ENCODE peak calls at places on chromosomes 1 and 21, in seven cellular contexts. One of them, this sample, is unnamed.

GRCh38 chr21:32777269-32777668 is 5.7 kb upstream of the PAXBP1 start:
- DNase-seq in kidney tubule cell: no peak
- DNase-seq in GM12878: no peak
- DNase-seq in cortex of kidney: no peak
- DNase-seq in activated naive CD4-positive, alpha-beta T cell treated with anti-CD3 and anti-CD28 coated beads, Interleukin-2, amount 50 U/mL, for 72 hours: no peak
- DNase-seq in effector memory CD4-positive, alpha-beta T cell: no peak
- DNase-seq in mesothelial cell of epicardium: no peak
- DNase-seq in this sample: no peak

GRCh38 chr1:112439592-112439991 is 43.6 kb downstream of the CTTNBP2NL start:
- DNase-seq in kidney tubule cell: no peak
- DNase-seq in GM12878: no peak
- DNase-seq in cortex of kidney: no peak
- DNase-seq in activated naive CD4-positive, alpha-beta T cell treated with anti-CD3 and anti-CD28 coated beads, Interleukin-2, amount 50 U/mL, for 72 hours: no peak
- DNase-seq in effector memory CD4-positive, alpha-beta T cell: no peak
- DNase-seq in mesothelial cell of epicardium: no peak
- DNase-seq in this sample: no peak

GRCh38 chr1:3021801-3022401 is 634 bp downstream of the ACTRT2 start:
- DNase-seq in kidney tubule cell: no peak
- DNase-seq in GM12878: no peak
- DNase-seq in cortex of kidney: no peak
- DNase-seq in activated naive CD4-positive, alpha-beta T cell treated with anti-CD3 and anti-CD28 coated beads, Interleukin-2, amount 50 U/mL, for 72 hours: no peak
- DNase-seq in effector memory CD4-positive, alpha-beta T cell: no peak
- DNase-seq in mesothelial cell of epicardium: no peak
- DNase-seq in this sample: no peak

GRCh38 chr1:25817840-25818501 is 1.8 kb upstream of the MTFR1L start:
- DNase-seq in kidney tubule cell: peak; percentile 24
- DNase-seq in GM12878: no peak
- DNase-seq in cortex of kidney: no peak
- DNase-seq in activated naive CD4-positive, alpha-beta T cell treated with anti-CD3 and anti-CD28 coated beads, Interleukin-2, amount 50 U/mL, for 72 hours: no peak
- DNase-seq in effector memory CD4-positive, alpha-beta T cell: no peak
- DNase-seq in mesothelial cell of epicardium: no peak
- DNase-seq in this sample: no peak

GRCh38 chr1:156504062-156504813 is 3.7 kb upstream of the MEF2D start:
- DNase-seq in kidney tubule cell: peak; percentile 39
- DNase-seq in GM12878: no peak
- DNase-seq in cortex of kidney: no peak
- DNase-seq in activated naive CD4-positive, alpha-beta T cell treated with anti-CD3 and anti-CD28 coated beads, Interleukin-2, amount 50 U/mL, for 72 hours: no peak
- DNase-seq in effector memory CD4-positive, alpha-beta T cell: no peak
- DNase-seq in mesothelial cell of epicardium: no peak
- DNase-seq in this sample: peak; percentile 13

GRCh38 chr1:15286452-15286851 is 39.4 kb downstream of the FHAD1 start:
- DNase-seq in kidney tubule cell: no peak
- DNase-seq in GM12878: no peak
- DNase-seq in cortex of kidney: no peak
- DNase-seq in activated naive CD4-positive, alpha-beta T cell treated with anti-CD3 and anti-CD28 coated beads, Interleukin-2, amount 50 U/mL, for 72 hours: peak; percentile 30
- DNase-seq in effector memory CD4-positive, alpha-beta T cell: no peak
- DNase-seq in mesothelial cell of epicardium: no peak
- DNase-seq in this sample: no peak

GRCh38 chr1:222373831-222374603 is 173.9 kb downstream of the HHIPL2 start:
- DNase-seq in kidney tubule cell: no peak
- DNase-seq in GM12878: no peak
- DNase-seq in cortex of kidney: no peak
- DNase-seq in activated naive CD4-positive, alpha-beta T cell treated with anti-CD3 and anti-CD28 coated beads, Interleukin-2, amount 50 U/mL, for 72 hours: no peak
- DNase-seq in effector memory CD4-positive, alpha-beta T cell: no peak
- DNase-seq in mesothelial cell of epicardium: no peak
- DNase-seq in this sample: no peak

GRCh38 chr21:38768385-38769071 is 37.2 kb upstream of the ETS2 start:
- DNase-seq in kidney tubule cell: peak; percentile 37
- DNase-seq in GM12878: no peak
- DNase-seq in cortex of kidney: no peak
- DNase-seq in activated naive CD4-positive, alpha-beta T cell treated with anti-CD3 and anti-CD28 coated beads, Interleukin-2, amount 50 U/mL, for 72 hours: peak; percentile 75
- DNase-seq in effector memory CD4-positive, alpha-beta T cell: no peak
- DNase-seq in mesothelial cell of epicardium: no peak
- DNase-seq in this sample: no peak

GRCh38 chr1:64574301-64574700 is 104.4 kb downstream of the CACHD1 start:
- DNase-seq in kidney tubule cell: peak; percentile 55
- DNase-seq in GM12878: no peak
- DNase-seq in cortex of kidney: no peak
- DNase-seq in activated naive CD4-positive, alpha-beta T cell treated with anti-CD3 and anti-CD28 coated beads, Interleukin-2, amount 50 U/mL, for 72 hours: no peak
- DNase-seq in effector memory CD4-positive, alpha-beta T cell: no peak
- DNase-seq in mesothelial cell of epicardium: no peak
- DNase-seq in this sample: no peak

GRCh38 chr1:10459185-10459584 is 9.4 kb downstream of the CORT start:
- DNase-seq in kidney tubule cell: peak; percentile 90
- DNase-seq in GM12878: no peak
- DNase-seq in cortex of kidney: no peak
- DNase-seq in activated naive CD4-positive, alpha-beta T cell treated with anti-CD3 and anti-CD28 coated beads, Interleukin-2, amount 50 U/mL, for 72 hours: no peak
- DNase-seq in effector memory CD4-positive, alpha-beta T cell: no peak
- DNase-seq in mesothelial cell of epicardium: no peak
- DNase-seq in this sample: no peak

GRCh38 chr1:228011721-228012311 is 5.0 kb downstream of the WNT3A start:
- DNase-seq in kidney tubule cell: no peak
- DNase-seq in GM12878: no peak
- DNase-seq in cortex of kidney: no peak
- DNase-seq in activated naive CD4-positive, alpha-beta T cell treated with anti-CD3 and anti-CD28 coated beads, Interleukin-2, amount 50 U/mL, for 72 hours: peak; percentile 30
- DNase-seq in effector memory CD4-positive, alpha-beta T cell: no peak
- DNase-seq in mesothelial cell of epicardium: no peak
- DNase-seq in this sample: no peak

GRCh38 chr1:13730751-13731482 is 30.9 kb downstream of the PRDM2 start:
- DNase-seq in kidney tubule cell: peak; percentile 56
- DNase-seq in GM12878: peak; percentile 94
- DNase-seq in cortex of kidney: no peak
- DNase-seq in activated naive CD4-positive, alpha-beta T cell treated with anti-CD3 and anti-CD28 coated beads, Interleukin-2, amount 50 U/mL, for 72 hours: peak; percentile 84
- DNase-seq in effector memory CD4-positive, alpha-beta T cell: peak; percentile 80
- DNase-seq in mesothelial cell of epicardium: no peak
- DNase-seq in this sample: peak; percentile 81

GRCh38 chr1:228141871-228142615 is 2.0 kb downstream of the GUK1 start:
- DNase-seq in kidney tubule cell: peak; percentile 44
- DNase-seq in GM12878: no peak
- DNase-seq in cortex of kidney: no peak
- DNase-seq in activated naive CD4-positive, alpha-beta T cell treated with anti-CD3 and anti-CD28 coated beads, Interleukin-2, amount 50 U/mL, for 72 hours: peak; percentile 54
- DNase-seq in effector memory CD4-positive, alpha-beta T cell: no peak
- DNase-seq in mesothelial cell of epicardium: no peak
- DNase-seq in this sample: peak; percentile 13

GRCh38 chr1:57517587-57518397 is 93.9 kb upstream of the DAB1 start:
- DNase-seq in kidney tubule cell: no peak
- DNase-seq in GM12878: no peak
- DNase-seq in cortex of kidney: no peak
- DNase-seq in activated naive CD4-positive, alpha-beta T cell treated with anti-CD3 and anti-CD28 coated beads, Interleukin-2, amount 50 U/mL, for 72 hours: no peak
- DNase-seq in effector memory CD4-positive, alpha-beta T cell: no peak
- DNase-seq in mesothelial cell of epicardium: no peak
- DNase-seq in this sample: no peak

GRCh38 chr1:41366428-41367101 is 5.3 kb downstream of the FOXO6 start:
- DNase-seq in kidney tubule cell: no peak
- DNase-seq in GM12878: no peak
- DNase-seq in cortex of kidney: no peak
- DNase-seq in activated naive CD4-positive, alpha-beta T cell treated with anti-CD3 and anti-CD28 coated beads, Interleukin-2, amount 50 U/mL, for 72 hours: no peak
- DNase-seq in effector memory CD4-positive, alpha-beta T cell: peak; percentile 19
- DNase-seq in mesothelial cell of epicardium: no peak
- DNase-seq in this sample: no peak

GRCh38 chr1:226863446-226863845 is 7.0 kb upstream of the PSEN2 start:
- DNase-seq in kidney tubule cell: peak; percentile 70
- DNase-seq in GM12878: no peak
- DNase-seq in cortex of kidney: no peak
- DNase-seq in activated naive CD4-positive, alpha-beta T cell treated with anti-CD3 and anti-CD28 coated beads, Interleukin-2, amount 50 U/mL, for 72 hours: no peak
- DNase-seq in effector memory CD4-positive, alpha-beta T cell: no peak
- DNase-seq in mesothelial cell of epicardium: no peak
- DNase-seq in this sample: no peak

GRCh38 chr1:17611991-17612390 is 72.5 kb downstream of the ARHGEF10L start:
- DNase-seq in kidney tubule cell: peak; percentile 89
- DNase-seq in GM12878: no peak
- DNase-seq in cortex of kidney: no peak
- DNase-seq in activated naive CD4-positive, alpha-beta T cell treated with anti-CD3 and anti-CD28 coated beads, Interleukin-2, amount 50 U/mL, for 72 hours: no peak
- DNase-seq in effector memory CD4-positive, alpha-beta T cell: no peak
- DNase-seq in mesothelial cell of epicardium: no peak
- DNase-seq in this sample: no peak

GRCh38 chr1:173301507-173301906 is 94.4 kb upstream of the TNFSF4 start:
- DNase-seq in kidney tubule cell: peak; percentile 6
- DNase-seq in GM12878: no peak
- DNase-seq in cortex of kidney: no peak
- DNase-seq in activated naive CD4-positive, alpha-beta T cell treated with anti-CD3 and anti-CD28 coated beads, Interleukin-2, amount 50 U/mL, for 72 hours: no peak
- DNase-seq in effector memory CD4-positive, alpha-beta T cell: no peak
- DNase-seq in mesothelial cell of epicardium: no peak
- DNase-seq in this sample: no peak

GRCh38 chr1:12594966-12595838 is 22.8 kb downstream of the DHRS3 start:
- DNase-seq in kidney tubule cell: peak; percentile 66
- DNase-seq in GM12878: no peak
- DNase-seq in cortex of kidney: no peak
- DNase-seq in activated naive CD4-positive, alpha-beta T cell treated with anti-CD3 and anti-CD28 coated beads, Interleukin-2, amount 50 U/mL, for 72 hours: no peak
- DNase-seq in effector memory CD4-positive, alpha-beta T cell: no peak
- DNase-seq in mesothelial cell of epicardium: peak; percentile 79
- DNase-seq in this sample: no peak

This sample was measured in GF-D8.